ENCODE peak calls at places on chromosomes 4 and X, in eight cellular contexts. W, X, O, F, Q, K, T and S are unnamed samples. For H3K4me1, the result is how much of the 10 kb centered on the place peaks cover.

GRCh38 chrX:9456250-9457074 is 8.4 kb upstream of the TBL1X start:
- DNase-seq in W (no peak), X (no peak), O (no peak), F (no peak), Q (no peak), K (no peak), T (no peak), S (no peak)

GRCh38 chr4:123624959-123625358 is 228.4 kb downstream of the SPRY1 start:
- DNase-seq in W (no peak), X (no peak), O (no peak), F (no peak), Q (no peak), K (no peak), T (no peak), S (no peak)

GRCh38 chrX:50814701-50815476 is 895 bp upstream of the SHROOM4 start:
- DNase-seq in W (no peak), X (no peak), O (no peak), F (no peak), Q (no peak), K (no peak), T (no peak), S (no peak)

GRCh38 chrX:124863303-124863702 is 456.4 kb upstream of the TEX13C start:
- DNase-seq in W (no peak), X (no peak), O (no peak), F (no peak), Q (no peak), K (no peak), T (no peak), S (no peak)

GRCh38 chrX:70454441-70455365 is 10.1 kb downstream of the DLG3 start:
- DNase-seq in W (peak), X (peak), O (peak), F (peak), Q (peak), K (peak), T (peak), S (peak)

GRCh38 chr4:172688536-172688935 is 480.1 kb upstream of the GALNT7 start:
- DNase-seq in W (no peak), X (no peak), O (no peak), F (no peak), Q (no peak), K (no peak), T (no peak), S (no peak)

GRCh38 chr4:168531305-168531704 is 34.5 kb downstream of the PALLD start:
- DNase-seq in W (no peak), X (no peak), O (no peak), F (no peak), Q (no peak), K (no peak), T (no peak), S (no peak)

GRCh38 chr4:167232805-167233522 is 1.3 kb downstream of the SPOCK3 start:
- DNase-seq in W (no peak), X (no peak), O (no peak), F (no peak), Q (no peak), K (no peak), T (no peak), S (no peak)

GRCh38 chr4:95638920-95639501 is 90.2 kb upstream of the UNC5C start:
- DNase-seq in W (no peak), X (no peak), O (no peak), F (no peak), Q (no peak), K (no peak), T (no peak), S (no peak)

GRCh38 chr4:51851090-51851936 is 8.4 kb downstream of the DCUN1D4 start:
- DNase-seq in W (no peak), X (no peak), O (no peak), F (no peak), Q (no peak), K (peak), T (no peak), S (no peak)

GRCh38 chr4:80526697-80527096 is 191.2 kb downstream of the CFAP299 start:
- DNase-seq in W (no peak), X (no peak), O (no peak), F (no peak), Q (no peak), K (no peak), T (no peak), S (no peak)

GRCh38 chr4:139018971-139019758 is 3.6 kb downstream of the NOCT start:
- DNase-seq in W (no peak), X (no peak), O (no peak), F (no peak), Q (no peak), K (no peak), T (no peak), S (no peak)

GRCh38 chrX:97968376-97969104 is 1084.8 kb downstream of the RPA4 start:
- DNase-seq in W (no peak), X (no peak), O (no peak), F (no peak), Q (no peak), K (no peak), T (no peak), S (no peak)

GRCh38 chr4:128275351-128275750 is 12.3 kb downstream of the PGRMC2 start:
- DNase-seq in W (no peak), X (no peak), O (no peak), F (no peak), Q (no peak), K (no peak), T (no peak), S (no peak)

GRCh38 chrX:115533485-115533884 is 27.5 kb upstream of the PLS3 start:
- DNase-seq in W (no peak), X (no peak), O (no peak), F (no peak), Q (no peak), K (no peak), T (no peak), S (no peak)

GRCh38 chr4:159227984-159228383 is 125.1 kb downstream of the RAPGEF2 start:
- DNase-seq in W (no peak), X (peak), O (no peak), F (peak), Q (peak), K (no peak), T (peak), S (peak)
- H3K4me3 ChIP-seq in W (no peak), X (no peak), O (no peak), F (no peak), Q (peak), K (no peak), T (peak), S (peak)

GRCh38 chrX:154046262-154046771 is 26.6 kb upstream of the IRAK1 start:
- DNase-seq in W (peak), X (no peak), O (no peak), F (peak), Q (peak), K (no peak), T (peak), S (peak)
- H3K4me1 ChIP-seq in W (half or more), X (under half), O (under half), F (half or more), Q (under half), K (under half), T (under half), S (under half)

GRCh38 chr4:59695355-59696053 is 1504.6 kb upstream of the ADGRL3 start:
- DNase-seq in W (no peak), X (no peak), O (no peak), F (no peak), Q (no peak), K (no peak), T (no peak), S (no peak)

DNA sequence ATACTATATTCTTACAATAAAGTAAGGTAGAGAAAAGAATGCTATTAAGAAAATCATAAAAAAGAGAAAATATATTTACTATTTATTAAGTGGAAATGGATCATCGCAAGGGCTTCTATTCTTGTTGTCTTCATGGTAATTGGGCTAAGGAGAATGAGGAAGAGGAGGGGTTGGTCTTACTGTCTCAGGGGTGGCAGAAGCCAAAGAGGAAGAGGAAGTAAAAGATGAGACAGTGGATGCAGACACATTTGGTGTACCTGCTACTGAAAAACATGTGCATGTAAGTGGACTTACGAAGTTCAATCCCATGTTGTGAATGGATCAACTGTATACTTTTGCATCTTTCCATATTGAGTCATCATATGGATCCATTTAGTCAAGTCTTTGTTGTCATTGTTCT is 1502.1 kb upstream of the ADGRL3 start:
- DNase-seq in W (no peak), X (no peak), O (no peak), F (no peak), Q (no peak), K (no peak), T (no peak), S (no peak)
- TF ChIP-seq POLR2A in W (no peak), X (no peak), O (no peak), F (no peak), Q (no peak), K (no peak), T (no peak), S (no peak)

DNA sequence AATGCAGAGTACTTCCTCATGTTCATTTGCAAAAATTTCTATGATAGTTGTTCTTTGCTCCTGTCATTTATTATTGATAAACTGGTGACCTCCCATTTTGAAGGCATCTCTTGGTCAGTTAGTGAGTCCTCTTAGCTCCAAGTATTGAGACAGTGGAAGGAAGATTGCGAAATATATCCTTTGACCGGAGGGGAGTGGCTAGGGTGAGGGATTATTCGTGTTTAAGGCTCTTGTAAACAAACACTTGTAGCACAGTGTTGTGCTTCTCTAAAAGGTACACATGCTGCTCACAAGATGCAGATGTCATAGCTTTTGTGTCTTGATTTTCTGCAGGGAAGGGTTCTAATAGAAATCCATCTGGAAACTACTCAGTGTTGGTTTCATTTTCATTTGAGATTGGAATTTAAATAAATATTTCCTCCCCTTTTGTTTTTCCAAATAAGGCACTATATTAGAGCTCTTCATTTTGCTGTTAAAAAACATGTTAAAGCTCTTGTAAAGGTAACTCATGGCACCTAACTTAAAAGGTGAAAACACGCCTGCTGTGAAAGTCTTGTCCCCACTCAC is 21.8 kb downstream of the TXLNG start:
- DNase-seq in W (peak), X (peak), O (no peak), F (no peak), Q (no peak), K (peak), T (no peak), S (no peak)
- H3K4me3 ChIP-seq in W (peak), X (no peak), O (no peak), F (no peak), Q (peak), K (no peak), T (peak), S (peak)

GRCh38 chr4:76199664-76200211 is 13.9 kb downstream of the SCARB2 start:
- DNase-seq in W (no peak), X (peak), O (peak), F (peak), Q (no peak), K (no peak), T (no peak), S (no peak)

GRCh38 chr4:76195326-76195725 is 18.3 kb downstream of the SCARB2 start:
- DNase-seq in W (no peak), X (no peak), O (no peak), F (peak), Q (no peak), K (no peak), T (no peak), S (no peak)

GRCh38 chr4:76197971-76198410 is 15.6 kb downstream of the SCARB2 start:
- DNase-seq in W (no peak), X (peak), O (peak), F (peak), Q (peak), K (peak), T (peak), S (peak)

GRCh38 chr4:76198411-76199237 is 15.0 kb downstream of the SCARB2 start:
- DNase-seq in W (no peak), X (peak), O (peak), F (peak), Q (peak), K (peak), T (peak), S (peak)

DNA sequence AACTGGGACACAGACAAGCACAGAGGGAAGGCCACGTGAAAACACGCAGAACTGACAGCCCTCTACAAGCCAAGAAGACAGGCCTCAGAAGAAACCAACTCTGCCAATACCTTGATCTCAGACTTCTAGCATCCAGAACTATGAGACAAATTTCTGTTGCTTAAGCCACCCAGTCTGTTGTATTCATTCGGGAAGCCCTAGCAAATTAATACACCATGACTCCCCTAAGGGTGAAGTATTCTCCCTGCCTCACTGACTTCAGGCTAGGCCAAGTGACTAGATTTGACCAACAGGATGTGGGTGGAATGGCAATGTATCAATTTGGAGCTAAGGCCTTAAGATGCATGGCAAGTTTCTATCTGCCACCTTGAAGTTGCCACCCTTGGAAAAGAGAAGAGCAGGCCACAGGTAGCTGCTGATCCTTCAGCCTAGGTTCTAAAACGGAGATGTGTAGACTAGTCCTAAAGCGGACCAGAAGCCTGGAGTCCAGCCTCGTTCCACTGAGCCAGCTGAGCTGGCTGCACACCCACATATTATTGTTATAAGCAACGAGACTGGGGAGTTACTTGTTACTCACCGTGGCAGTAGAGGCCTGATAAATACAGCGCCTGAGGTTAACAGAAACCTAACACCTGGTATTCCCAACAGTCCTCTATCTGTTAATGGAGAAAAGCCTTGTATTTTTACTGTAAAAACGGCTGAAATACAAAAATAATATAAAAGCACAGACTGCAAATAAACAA is 16.5 kb downstream of the SCARB2 start:
- DNase-seq in W (no peak), X (no peak), O (no peak), F (no peak), Q (no peak), K (no peak), T (no peak), S (no peak)
- H3K4me1 ChIP-seq in W (under half), X (half or more), O (half or more), F (half or more), Q (under half), K (under half), T (under half), S (under half)